ENCODE peak calls at places on chromosomes 1 and 21, in eight cellular contexts. X is pancreas; Z is MM.1S; S is effector memory CD4-positive, alpha-beta T cell; W is thoracic aorta; O is tibial nerve; U is hepatocyte; R is adrenal gland. V is an unnamed sample. For H3K4me1 and H3K27me3, the result is how much of the 10 kb centered on the place peaks cover.

GRCh38 chr1:246784621-246785535 is 60.7 kb downstream of the SCCPDH start:
- DNase-seq in Z (no peak), R (no peak), X (no peak), U (no peak), O (no peak), W (no peak), S (no peak), V (no peak)

GRCh38 chr1:9822897-9823692 is 670 bp downstream of the CLSTN1 start:
- DNase-seq in U (no peak), S (no peak), Z (peak), R (peak), O (no peak), X (no peak), W (no peak), V (no peak)

GRCh38 chr1:186888367-186888766 is 59.6 kb downstream of the PLA2G4A start:
- DNase-seq in O (no peak), U (no peak), S (no peak), W (no peak), R (no peak), X (no peak), Z (no peak), V (no peak)

GRCh38 chr1:64920936-64921589 is 45.3 kb downstream of the JAK1 start:
- DNase-seq in X (no peak), O (no peak), R (no peak), S (no peak), W (no peak), U (no peak), Z (no peak), V (no peak)

GRCh38 chr1:244273845-244274619 is 177.7 kb downstream of the ADSS2 start:
- DNase-seq in X (peak), U (peak), R (peak), O (no peak), S (no peak), W (peak), Z (no peak), V (peak)

GRCh38 chr1:1004780-1005697 is 5.1 kb upstream of the HES4 start:
- DNase-seq in R (peak), W (no peak), U (peak), S (no peak), Z (no peak), X (peak), O (no peak), V (peak)

GRCh38 chr1:161187311-161187710 is 10.0 kb upstream of the B4GALT3 start:
- DNase-seq in S (no peak), U (no peak), W (no peak), Z (no peak), O (no peak), X (no peak), R (no peak), V (no peak)

GRCh38 chr1:69648486-69648885 is 80.8 kb downstream of the LRRC7 start:
- DNase-seq in Z (peak), R (no peak), U (no peak), O (no peak), X (no peak), W (no peak), S (no peak), V (no peak)

GRCh38 chr21:43718872-43719747 is at the start of gene PDXK:
- DNase-seq in Z (peak), O (peak), U (peak), R (peak), W (no peak), S (peak), X (peak), V (peak)

GRCh38 chr1:160101717-160102522 is 3.5 kb upstream of the IGSF8 start:
- DNase-seq in Z (no peak), U (no peak), O (no peak), X (no peak), R (no peak), S (no peak), W (no peak), V (no peak)

GRCh38 chr1:154483941-154484803 is 17.8 kb upstream of the TDRD10 start:
- DNase-seq in O (no peak), U (peak), W (no peak), Z (no peak), R (peak), S (no peak), X (no peak), V (peak)

GRCh38 chr1:64065571-64065970 is 137.9 kb upstream of the UBE2U start:
- DNase-seq in O (no peak), Z (no peak), S (no peak), R (no peak), X (no peak), U (no peak), W (no peak), V (no peak)

GRCh38 chr21:44054710-44055109 is 42.6 kb downstream of the TRAPPC10 start:
- DNase-seq in U (peak), S (no peak), X (no peak), O (no peak), W (no peak), R (peak), Z (no peak), V (no peak)

GRCh38 chr1:15004396-15004795 is 149.2 kb upstream of the TMEM51 start:
- DNase-seq in W (no peak), S (no peak), R (no peak), U (no peak), Z (no peak), O (no peak), X (no peak), V (no peak)

GRCh38 chr1:160597705-160598104 is 18.4 kb upstream of the CD84 start:
- DNase-seq in O (no peak), X (no peak), U (no peak), S (no peak), W (no peak), Z (no peak), R (no peak), V (no peak)

GRCh38 chr1:41615981-41616380 is 131.5 kb upstream of the EDN2 start:
- DNase-seq in W (no peak), R (no peak), U (no peak), S (no peak), Z (no peak), X (no peak), O (no peak), V (no peak)

GRCh38 chr1:79355073-79355472 is 348.5 kb upstream of the ADGRL4 start:
- DNase-seq in R (no peak), Z (no peak), X (no peak), W (no peak), U (no peak), S (no peak), O (no peak), V (no peak)

GRCh38 chr1:93448292-93448982 is 519 bp downstream of the FNBP1L start:
- DNase-seq in R (peak), O (no peak), S (no peak), W (no peak), X (peak), Z (no peak), U (peak), V (peak)

GRCh38 chr1:180188103-180188506 is 33.4 kb downstream of the QSOX1 start:
- DNase-seq in X (no peak), O (peak), S (no peak), U (peak), Z (peak), W (no peak), R (peak), V (no peak)

GRCh38 chr1:13888351-13888996 is 188.5 kb downstream of the PRDM2 start:
- DNase-seq in O (no peak), W (no peak), X (peak), S (no peak), Z (no peak), U (peak), R (no peak), V (no peak)

GRCh38 chr1:91511386-91511785 is 10.7 kb downstream of the CDC7 start:
- DNase-seq in Z (peak), W (no peak), U (peak), S (no peak), R (no peak), O (no peak), X (no peak), V (no peak)

GRCh38 chr21:43300496-43301423 is 126.2 kb downstream of the SIK1 start:
- DNase-seq in S (no peak), X (no peak), R (no peak), O (peak), Z (no peak), U (no peak), W (no peak), V (no peak)

GRCh38 chr1:82818596-82818995 is 1017.9 kb downstream of the ADGRL2 start:
- DNase-seq in S (no peak), O (no peak), X (no peak), Z (no peak), W (no peak), U (no peak), R (no peak), V (no peak)

GRCh38 chr21:38645282-38645681 is 147.0 kb upstream of the ERG start:
- DNase-seq in O (no peak), S (no peak), U (no peak), W (no peak), X (no peak), R (no peak), Z (no peak), V (no peak)

GRCh38 chr1:195195423-195196057 is 1412.7 kb downstream of the KCNT2 start:
- DNase-seq in O (no peak), R (no peak), X (no peak), W (no peak), Z (peak), S (no peak), U (no peak), V (no peak)

GRCh38 chr1:21325731-21326387 is 35.6 kb upstream of the ECE1 start:
- DNase-seq in R (no peak), W (no peak), S (no peak), Z (no peak), X (no peak), O (no peak), U (no peak), V (no peak)

GRCh38 chr1:101733340-101733739 is 263.4 kb downstream of the OLFM3 start:
- DNase-seq in U (peak), Z (no peak), X (no peak), R (no peak), S (no peak), W (no peak), O (no peak), V (no peak)

GRCh38 chr1:93907718-93908117 is 1.5 kb downstream of the GCLM start:
- DNase-seq in R (no peak), X (no peak), W (no peak), Z (no peak), U (peak), O (no peak), S (no peak), V (no peak)

GRCh38 chr1:1907098-1907736 is 7.8 kb upstream of the CALML6 start:
- DNase-seq in X (peak), S (no peak), R (peak), O (no peak), W (no peak), Z (peak), U (peak), V (no peak)

GRCh38 chr1:70220015-70220414 is 1.2 kb upstream of the SRSF11 start:
- DNase-seq in U (no peak), S (no peak), R (no peak), X (no peak), O (no peak), W (no peak), Z (no peak), V (no peak)

GRCh38 chr1:64049900-64050540 is 153.4 kb upstream of the UBE2U start:
- DNase-seq in O (no peak), W (no peak), S (no peak), X (no peak), Z (no peak), R (no peak), U (no peak), V (no peak)

GRCh38 chr1:13965770-13966398 is 265.9 kb downstream of the PRDM2 start:
- DNase-seq in R (peak), O (no peak), Z (peak), W (no peak), X (peak), S (no peak), U (peak), V (peak)

GRCh38 chr1:150548632-150549495 is at the start of gene ADAMTSL4:
- DNase-seq in O (no peak), U (peak), Z (peak), R (peak), S (no peak), X (no peak), W (no peak), V (no peak)
- H3K4me1 ChIP-seq in O (under half), U (under half), Z (under half), R (under half), S (under half), X (under half), W (under half), V (under half)

GRCh38 chr1:219443763-219444162 is 169.1 kb downstream of the ZC3H11B start:
- DNase-seq in S (no peak), W (no peak), O (no peak), U (no peak), X (no peak), R (no peak), Z (no peak), V (no peak)

GRCh38 chr1:219444469-219444868 is 168.4 kb downstream of the ZC3H11B start:
- DNase-seq in R (no peak), U (no peak), W (no peak), S (no peak), Z (no peak), X (no peak), O (no peak), V (no peak)

GRCh38 chr1:219442575-219442974 is 170.3 kb downstream of the ZC3H11B start:
- DNase-seq in W (no peak), Z (no peak), U (no peak), X (no peak), R (peak), O (no peak), S (no peak), V (no peak)

GRCh38 chr1:219445864-219446263 is 167.0 kb downstream of the ZC3H11B start:
- DNase-seq in Z (no peak), S (no peak), W (no peak), R (no peak), X (no peak), O (no peak), U (no peak), V (no peak)

DNA sequence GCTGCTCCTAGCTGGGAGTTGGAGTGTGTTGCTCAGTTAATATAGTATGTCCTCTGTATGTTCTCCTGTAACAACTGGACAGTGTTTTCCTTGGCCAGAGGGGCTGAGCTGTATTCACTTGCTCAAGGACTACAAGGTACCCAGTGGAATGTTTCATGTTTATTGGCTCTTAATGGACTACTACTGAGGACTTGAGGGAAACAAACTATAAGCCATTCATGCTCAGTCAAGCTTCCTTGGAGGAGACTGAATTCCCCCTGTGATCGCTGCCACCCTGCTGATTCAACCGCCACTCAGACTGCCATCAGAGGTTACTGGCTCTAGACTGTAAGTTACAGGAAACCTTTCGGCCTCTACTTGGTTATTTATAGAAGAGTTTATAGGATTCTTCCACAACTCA is 166.6 kb downstream of the ZC3H11B start:
- DNase-seq in X (no peak), S (no peak), Z (no peak), O (no peak), W (no peak), R (no peak), U (no peak), V (no peak)
- H3K4me3 ChIP-seq in X (no peak), S (no peak), Z (no peak), O (no peak), W (no peak), R (no peak), U (no peak), V (no peak)

GRCh38 chr21:37257526-37257966 is 9.6 kb downstream of the VPS26C start:
- DNase-seq in U (no peak), Z (no peak), R (peak), W (no peak), X (peak), O (no peak), S (no peak), V (no peak)
- H3K27me3 ChIP-seq in U (under half), Z (under half), R (under half), W (under half), X (under half), O (under half), S (under half), V (under half)

GRCh38 chr1:96253281-96254035 is 468.1 kb upstream of the PTBP2 start:
- DNase-seq in R (no peak), O (no peak), X (no peak), S (no peak), Z (no peak), U (no peak), W (no peak), V (no peak)

GRCh38 chr1:96259399-96259798 is 462.2 kb upstream of the PTBP2 start:
- DNase-seq in O (no peak), W (no peak), S (no peak), X (no peak), U (no peak), Z (no peak), R (no peak), V (no peak)

DNA sequence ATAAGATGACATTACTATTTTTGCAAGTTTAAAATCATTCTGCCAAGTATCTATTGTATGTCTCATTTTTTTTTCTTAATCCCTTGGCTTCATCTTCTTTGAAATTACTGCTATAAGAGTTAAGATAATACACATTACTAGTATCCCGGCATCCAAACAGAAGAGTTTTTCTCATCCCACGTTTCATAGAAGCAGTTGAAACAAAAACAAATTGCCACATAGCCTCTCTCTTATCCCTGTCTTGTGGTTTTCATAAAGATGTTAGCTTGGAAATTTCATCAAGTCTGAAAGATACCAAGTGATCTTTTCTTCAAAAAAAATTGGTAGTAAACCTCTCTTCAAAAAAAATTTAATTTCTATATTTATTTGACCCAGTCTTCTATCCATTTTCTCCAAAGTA is 465.2 kb upstream of the PTBP2 start:
- DNase-seq in W (no peak), S (no peak), X (no peak), O (no peak), Z (no peak), U (no peak), R (no peak), V (no peak)
- H3K4me1 ChIP-seq in W (under half), S (under half), X (under half), O (under half), Z (under half), U (under half), R (under half), V (under half)

GRCh38 chr1:66046415-66046814 is 253.7 kb downstream of the PDE4B start:
- DNase-seq in U (no peak), X (no peak), Z (no peak), R (no peak), O (no peak), S (no peak), W (no peak), V (no peak)

GRCh38 chr1:66043186-66043585 is 250.5 kb downstream of the PDE4B start:
- DNase-seq in R (no peak), O (no peak), U (peak), Z (no peak), X (no peak), W (no peak), S (no peak), V (no peak)

GRCh38 chr1:66044912-66045311 is 252.2 kb downstream of the PDE4B start:
- DNase-seq in Z (no peak), S (no peak), O (no peak), X (no peak), R (no peak), W (no peak), U (peak), V (no peak)

GRCh38 chr1:66050123-66050522 is 257.4 kb downstream of the PDE4B start:
- DNase-seq in R (no peak), X (no peak), S (no peak), W (no peak), U (no peak), Z (no peak), O (no peak), V (no peak)

GRCh38 chr1:66048011-66048410 is 255.3 kb downstream of the PDE4B start:
- DNase-seq in X (no peak), U (no peak), R (no peak), Z (no peak), S (no peak), W (no peak), O (no peak), V (no peak)
- H3K4me3 ChIP-seq in X (no peak), U (no peak), R (no peak), Z (no peak), S (no peak), W (no peak), O (no peak), V (no peak)

GRCh38 chr1:31239653-31240241 is at the start of gene NKAIN1:
- DNase-seq in O (no peak), R (peak), X (no peak), U (peak), S (no peak), W (no peak), Z (no peak), V (no peak)
- H3K27me3 ChIP-seq in O (under half), R (under half), X (under half), U (half or more), S (under half), W (under half), Z (under half), V (under half)

GRCh38 chr1:201022178-201022823 is 1.2 kb downstream of the KIF21B start:
- DNase-seq in U (no peak), W (no peak), R (no peak), O (no peak), X (no peak), Z (no peak), S (no peak), V (no peak)
- H3K4me1 ChIP-seq in U (under half), W (under half), R (under half), O (under half), X (under half), Z (half or more), S (half or more), V (under half)

DNA sequence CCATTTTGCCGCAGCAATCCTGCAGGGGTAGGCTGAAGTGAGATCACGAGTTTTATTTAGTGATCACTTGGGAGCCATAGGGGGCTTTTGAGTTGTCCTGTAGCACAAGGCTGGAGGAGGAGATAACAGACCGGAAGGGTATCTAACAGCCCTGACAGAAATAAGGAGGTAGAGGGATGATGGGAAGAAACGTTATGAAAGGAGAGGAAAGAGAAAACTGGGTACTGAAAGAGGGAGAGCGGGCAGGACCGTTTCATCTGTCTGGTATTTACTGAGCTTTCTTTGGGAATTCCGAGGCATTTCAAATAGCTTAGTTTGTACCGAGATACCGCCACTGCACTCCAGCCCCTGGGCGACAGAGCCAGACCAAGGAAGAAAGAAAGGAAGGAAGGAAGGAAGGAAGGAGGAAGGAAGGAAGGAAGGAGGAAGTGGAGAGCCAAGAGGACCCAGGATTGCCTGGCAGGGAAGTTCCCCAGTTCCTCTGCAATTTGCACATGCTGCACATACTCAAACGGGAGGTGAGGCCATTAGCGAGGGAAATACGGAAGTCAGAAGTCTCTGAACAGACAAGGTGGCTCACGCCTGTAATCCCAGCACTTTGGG is 859 bp upstream of the FUCA1 start:
- DNase-seq in Z (no peak), X (peak), O (no peak), U (no peak), S (no peak), W (no peak), R (peak), V (no peak)
- H3K4me3 ChIP-seq in Z (no peak), X (no peak), O (peak), U (no peak), S (peak), W (peak), R (no peak), V (no peak)

DNA sequence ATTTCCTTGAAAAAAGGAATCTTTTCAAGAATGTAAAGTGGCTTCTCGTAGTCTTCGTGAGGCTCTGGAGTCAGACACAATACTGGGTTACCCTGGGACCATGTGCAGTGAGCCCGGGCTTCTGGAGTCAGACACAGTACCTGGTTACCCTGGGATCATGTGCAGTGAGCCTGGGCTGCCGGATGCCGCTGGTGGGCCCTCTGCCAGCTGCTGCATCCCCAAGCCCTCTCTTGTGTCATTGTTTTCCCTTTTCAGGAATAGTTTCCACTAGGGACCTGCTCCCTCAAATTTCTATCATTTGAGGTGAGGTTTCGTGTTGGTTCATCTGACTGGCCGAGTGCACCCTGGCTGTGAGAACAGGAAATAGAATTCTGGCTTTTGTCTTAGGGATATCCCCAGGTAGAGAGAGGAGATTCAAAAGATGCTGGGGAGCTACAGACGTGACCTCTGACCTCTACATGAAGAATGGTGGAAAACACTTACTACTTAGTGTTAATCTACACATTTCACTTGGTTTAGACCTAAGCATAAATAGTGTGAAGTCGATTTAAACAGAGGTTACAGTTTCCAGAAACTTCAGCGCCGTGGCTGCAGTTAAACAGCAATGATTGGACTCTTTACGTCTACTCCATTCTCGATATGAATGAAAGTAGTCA is 10.6 kb downstream of the ADARB1 start:
- DNase-seq in O (no peak), W (no peak), U (no peak), Z (no peak), S (no peak), R (no peak), X (no peak), V (no peak)
- H3K27me3 ChIP-seq in O (under half), W (under half), U (under half), Z (half or more), S (under half), R (under half), X (under half), V (under half)